ENCODE peak calls at places on chromosomes 2 and 18, in six cellular contexts. U is GM12878, N is K562, X is HepG2, Y is SK-N-SH, T is GM12892. M is an unnamed sample.

GRCh38 chr18:13511961-13512572 is 214.3 kb downstream of the FAM210A start:
- DNase-seq in X (no peak), N (no peak), T (no peak), Y (no peak), U (no peak), M (no peak)

GRCh38 chr18:77223221-77223639 is 26.4 kb upstream of the GALR1 start:
- DNase-seq in T (no peak), U (no peak), Y (no peak), N (no peak), X (no peak), M (no peak)

GRCh38 chr2:240140511-240140910 is at the start of gene OTOS:
- DNase-seq in N (no peak), X (no peak), U (no peak), T (no peak), Y (no peak), M (no peak)

GRCh38 chr2:3675687-3676086 is 17.7 kb downstream of the ALLC start:
- DNase-seq in U (no peak), N (no peak), Y (no peak), X (no peak), T (no peak), M (no peak)

GRCh38 chr2:65287364-65287763 is 59.7 kb downstream of the ACTR2 start:
- DNase-seq in X (no peak), T (no peak), N (no peak), U (no peak), Y (no peak), M (no peak)

GRCh38 chr2:144456680-144457079 is 63.2 kb downstream of the ZEB2 start:
- DNase-seq in N (peak), U (no peak), X (no peak), Y (no peak), T (no peak), M (no peak)

GRCh38 chr18:5542393-5543035 is 1.3 kb downstream of the EPB41L3 start:
- DNase-seq in T (no peak), U (no peak), Y (peak), X (no peak), N (no peak), M (no peak)

GRCh38 chr2:52467189-52467588 is 1300.4 kb upstream of the CHAC2 start:
- DNase-seq in Y (no peak), N (no peak), U (no peak), X (no peak), T (no peak), M (no peak)

GRCh38 chr2:120005834-120006521 is 6.9 kb upstream of the EPB41L5 start:
- DNase-seq in T (no peak), N (peak), X (no peak), Y (no peak), U (peak), M (no peak)

GRCh38 chr18:24831871-24832665 is 371.6 kb downstream of the HRH4 start:
- DNase-seq in N (no peak), X (no peak), T (no peak), Y (no peak), U (no peak), M (no peak)
- TF ChIP-seq POLR2AphosphoS5 in N (no peak), X (no peak), T (no peak), Y (no peak), U (no peak), M (no peak)

DNA sequence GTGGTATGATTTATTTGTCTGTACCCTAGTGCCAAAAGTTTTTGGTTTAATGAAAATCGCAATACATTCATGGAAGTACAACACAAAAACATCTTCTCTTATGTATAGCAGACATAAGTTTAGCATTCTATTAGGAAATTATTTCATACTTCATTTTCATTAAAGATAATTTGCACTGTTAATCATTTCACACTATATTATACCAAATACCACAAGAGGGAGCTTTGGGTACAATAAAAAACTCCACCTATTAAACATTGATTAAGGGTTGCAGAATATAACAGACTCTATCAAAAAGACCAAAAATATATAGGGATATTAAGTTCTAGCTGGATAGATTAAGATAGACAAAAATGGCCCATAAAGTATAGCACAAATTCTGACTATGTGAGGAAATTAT is 79.0 kb downstream of the SLC66A3 start:
- DNase-seq in U (no peak), T (no peak), X (no peak), Y (peak), N (no peak), M (no peak)
- TF ChIP-seq TAF1 in U (no peak), T (no peak), X (no peak), Y (no peak), N (no peak), M (no peak)

DNA sequence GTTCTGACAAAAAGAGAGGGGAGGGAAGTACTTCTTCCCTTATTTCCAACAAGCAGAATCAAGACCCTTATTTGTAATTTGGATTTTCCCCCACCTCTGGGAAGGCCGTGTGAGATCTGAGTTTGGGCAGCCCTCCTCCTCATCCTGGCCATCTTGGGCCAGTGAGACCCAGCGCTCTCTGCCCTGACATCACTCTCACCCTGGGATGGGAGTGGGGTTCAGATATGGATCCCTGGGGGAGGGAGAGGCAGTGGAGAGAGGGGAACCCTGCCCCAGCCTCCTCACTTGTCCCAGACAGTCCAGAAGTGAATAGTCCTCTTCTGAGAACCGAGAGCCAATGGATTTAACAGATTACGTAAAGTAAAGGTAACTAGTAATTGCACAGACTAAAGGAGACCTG is 64.5 kb downstream of the DYSF start:
- DNase-seq in U (no peak), X (no peak), N (no peak), Y (no peak), T (no peak), M (no peak)
- TF ChIP-seq POLR2AphosphoS5 in U (no peak), X (no peak), N (no peak), Y (no peak), T (no peak), M (no peak)

GRCh38 chr2:214378455-214379103 is 32.3 kb upstream of the VWC2L start:
- DNase-seq in Y (no peak), U (no peak), X (no peak), T (no peak), N (no peak), M (no peak)

GRCh38 chr2:214376631-214377624 is 33.9 kb upstream of the VWC2L start:
- DNase-seq in N (no peak), Y (no peak), T (no peak), U (no peak), X (no peak), M (no peak)

GRCh38 chr2:214379227-214379626 is 31.6 kb upstream of the VWC2L start:
- DNase-seq in N (no peak), U (no peak), X (no peak), T (no peak), Y (no peak), M (no peak)

GRCh38 chr2:214386720-214387119 is 24.1 kb upstream of the VWC2L start:
- DNase-seq in X (no peak), N (no peak), T (no peak), Y (no peak), U (no peak), M (no peak)

DNA sequence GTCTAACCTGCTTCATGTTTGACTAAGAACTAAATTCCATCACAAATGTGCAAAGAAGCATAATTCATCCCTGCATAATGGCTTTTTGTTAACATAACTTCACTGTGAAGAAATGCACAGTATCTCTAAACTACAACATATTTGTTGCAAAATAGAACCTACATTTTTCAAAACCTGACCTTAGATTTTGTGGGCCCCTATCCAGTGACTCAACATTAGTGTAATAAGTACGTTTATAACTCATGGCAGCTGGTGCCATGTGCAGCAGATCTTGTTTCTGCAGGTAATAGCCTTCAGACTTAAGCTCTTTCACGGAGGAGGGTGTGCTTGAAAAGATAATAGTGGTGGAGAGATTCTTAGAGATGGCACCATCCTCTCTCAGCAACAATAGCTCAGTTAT is 28.6 kb upstream of the VWC2L start:
- DNase-seq in N (no peak), T (no peak), X (no peak), Y (no peak), U (no peak), M (no peak)
- TF ChIP-seq TAF1 in N (no peak), T (no peak), X (no peak), Y (no peak), U (no peak), M (no peak)

DNA sequence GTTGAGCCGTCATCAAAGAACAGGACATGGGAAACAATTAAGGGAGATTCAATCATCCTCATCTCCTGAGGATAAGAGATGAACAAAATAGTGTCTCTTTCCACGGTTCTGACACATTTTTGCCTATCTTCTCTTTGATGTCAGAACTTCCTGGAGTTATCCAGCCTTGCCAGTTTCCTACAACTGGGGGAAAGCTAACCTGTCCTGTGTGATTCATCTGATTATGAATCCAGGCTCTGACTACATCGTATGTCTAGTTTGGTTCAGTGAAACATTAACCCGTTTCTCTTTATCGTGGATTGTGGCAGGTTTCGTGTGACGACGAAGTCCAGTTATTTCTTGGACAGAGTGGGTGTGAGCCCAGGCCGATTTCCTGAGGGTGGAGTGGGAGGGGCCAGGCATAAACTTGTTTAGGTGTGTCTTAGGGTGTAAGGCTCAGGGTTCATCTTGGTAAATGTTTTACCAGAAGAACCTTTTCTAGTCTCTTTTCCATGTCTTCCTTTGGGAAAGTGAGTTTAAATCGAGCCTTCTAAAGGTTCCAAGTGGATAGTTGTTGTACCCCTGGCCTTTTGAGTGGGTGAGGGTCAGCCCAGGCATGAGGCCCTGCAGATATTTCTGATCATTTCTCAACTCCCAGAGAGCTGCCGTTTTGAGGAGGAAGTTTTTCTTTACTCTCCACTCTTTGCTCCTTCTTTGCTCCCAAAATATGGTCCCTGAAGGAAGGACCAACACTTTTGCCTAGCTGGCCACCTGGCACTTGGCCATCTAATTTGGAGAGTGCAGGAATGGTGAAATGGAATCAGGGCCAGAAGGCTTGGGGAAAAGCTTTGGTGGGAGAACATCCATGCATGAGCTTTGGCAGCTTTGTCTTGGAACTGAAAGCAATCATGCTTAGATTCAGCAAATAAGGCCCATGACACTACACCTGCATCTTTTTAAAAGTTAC is 50.4 kb upstream of the FZD5 start:
- DNase-seq in N (no peak), X (peak), U (no peak), Y (no peak), T (no peak), M (no peak)
- TF ChIP-seq POLR2AphosphoS5 in N (no peak), X (peak), U (no peak), Y (no peak), T (no peak), M (no peak)

GRCh38 chr2:204550738-204551137 is 5.5 kb downstream of the PARD3B start:
- DNase-seq in N (no peak), U (no peak), X (no peak), Y (no peak), T (no peak), M (no peak)
- TF ChIP-seq TAF1 in N (no peak), U (no peak), X (no peak), Y (no peak), T (no peak), M (no peak)

GRCh38 chr2:209768557-209768956 is 3.1 kb upstream of the UNC80 start:
- DNase-seq in T (no peak), Y (no peak), N (no peak), U (no peak), X (no peak), M (no peak)

GRCh38 chr2:209767316-209767715 is 4.3 kb upstream of the UNC80 start:
- DNase-seq in N (no peak), X (no peak), T (no peak), U (no peak), Y (no peak), M (no peak)

GRCh38 chr2:209773377-209773776 is 1.7 kb downstream of the UNC80 start:
- DNase-seq in Y (no peak), X (no peak), U (no peak), T (no peak), N (no peak), M (no peak)

GRCh38 chr2:209772316-209772715 is 684 bp downstream of the UNC80 start:
- DNase-seq in Y (peak), X (no peak), T (no peak), U (no peak), N (no peak), M (no peak)

GRCh38 chr2:209771474-209772292 is at the start of gene UNC80:
- DNase-seq in Y (peak), T (peak), X (peak), U (no peak), N (peak), M (no peak)
- TF ChIP-seq POLR2AphosphoS5 in Y (no peak), T (no peak), X (no peak), U (no peak), N (no peak), M (no peak)

DNA sequence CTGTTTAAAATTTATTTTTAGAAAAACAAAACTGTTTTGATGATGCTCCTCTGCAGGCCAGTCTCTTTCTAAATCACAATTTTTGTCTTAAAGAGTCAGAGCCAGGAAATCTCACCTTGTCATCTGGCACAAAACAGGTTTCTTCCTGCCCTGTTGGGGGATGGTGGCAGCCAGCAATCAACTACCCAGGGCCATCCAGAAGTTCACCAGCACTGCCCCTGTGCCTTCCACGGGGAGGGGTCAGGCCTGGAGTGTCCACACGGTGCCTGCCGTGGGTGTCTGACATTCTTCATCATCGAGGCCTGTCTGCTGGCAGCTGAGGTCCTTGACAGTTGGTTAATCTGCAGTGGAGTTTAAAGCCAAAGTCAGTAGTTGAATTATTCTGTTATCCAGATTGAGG is 40.0 kb upstream of the BMP10 start:
- DNase-seq in N (no peak), U (no peak), T (no peak), X (no peak), Y (no peak), M (no peak)
- TF ChIP-seq TAF1 in N (no peak), U (no peak), T (no peak), X (no peak), Y (no peak), M (no peak)

DNA sequence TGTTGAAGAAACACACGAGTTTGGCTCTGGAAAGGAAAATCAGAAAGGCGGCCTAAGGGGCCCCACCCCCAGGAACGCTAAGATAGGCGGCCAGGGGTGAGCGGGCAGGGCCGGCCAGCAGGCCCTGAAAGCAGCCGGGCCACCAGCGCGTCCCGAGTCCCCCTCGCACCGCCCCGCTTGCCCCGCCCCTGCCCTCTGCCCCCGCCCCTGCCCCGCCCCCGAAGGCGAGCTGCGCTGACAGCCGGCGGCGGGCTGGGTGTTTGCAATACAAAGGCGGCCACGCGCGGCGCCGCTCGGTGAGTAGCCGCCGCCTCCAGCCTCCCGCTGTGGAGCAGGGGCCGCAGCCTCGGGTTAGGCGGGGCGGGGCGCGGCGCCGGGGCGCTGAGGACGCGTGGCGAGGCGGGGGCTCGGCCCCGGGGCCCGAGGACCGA is at the start of gene LPIN1:
- DNase-seq in X (peak), T (peak), Y (peak), N (peak), U (no peak), M (peak)
- TF ChIP-seq POLR2AphosphoS5 in X (peak), T (no peak), Y (peak), N (peak), U (peak), M (no peak)

DNA sequence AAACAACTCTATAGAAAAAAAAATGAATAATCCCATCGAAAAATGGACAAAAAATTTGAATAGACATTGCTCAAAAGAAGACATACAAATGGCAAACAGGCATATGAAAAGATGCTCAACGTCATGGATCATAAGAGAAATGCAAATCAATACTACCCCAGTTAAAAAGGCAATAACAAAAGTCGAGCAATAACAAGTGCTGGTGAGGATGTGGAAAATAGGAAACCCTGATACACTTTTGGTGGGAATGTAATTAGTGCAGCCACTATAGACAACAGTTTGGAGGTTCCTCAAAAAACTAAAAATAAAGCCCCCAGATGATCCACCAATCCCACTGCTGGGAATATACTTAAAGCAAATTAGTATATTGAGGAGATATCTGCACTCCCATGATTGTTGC is 701.5 kb downstream of the NUP35 start:
- DNase-seq in N (no peak), Y (no peak), X (no peak), U (no peak), T (no peak), M (no peak)
- TF ChIP-seq TAF1 in N (no peak), Y (no peak), X (no peak), U (no peak), T (no peak), M (no peak)